ENCODE peak calls at places on chromosomes 11 and 22, in five cellular contexts. R is left ventricle myocardium inferior, U is AG04450, H is breast epithelium, C is B cell. J is an unnamed sample.

GRCh38 chr11:45665933-45666647 is 668 bp upstream of the CHST1 start:
- DNase-seq in R (no peak), U (no peak), H (peak), C (no peak), J (no peak)

GRCh38 chr22:40453676-40454075 is 83.3 kb downstream of the SGSM3 start:
- DNase-seq in R (no peak), U (no peak), H (no peak), C (no peak), J (no peak)

GRCh38 chr22:32810241-32811133 is 9.0 kb downstream of the TIMP3 start:
- DNase-seq in R (no peak), U (no peak), H (no peak), C (no peak), J (no peak)

GRCh38 chr11:75240381-75241035 is at the start of gene TPBGL:
- DNase-seq in R (no peak), U (no peak), H (no peak), C (no peak), J (peak)

GRCh38 chr11:110565690-110566336 is 136.1 kb downstream of the FDX1 start:
- DNase-seq in R (no peak), U (no peak), H (no peak), C (no peak), J (no peak)

GRCh38 chr11:1194977-1195689 is 27.7 kb upstream of the MUC5B start:
- DNase-seq in R (peak), U (no peak), H (peak), C (no peak), J (peak)

GRCh38 chr11:117842131-117842941 is 17.8 kb upstream of the FXYD2 start:
- DNase-seq in R (no peak), U (no peak), H (no peak), C (no peak), J (peak)

GRCh38 chr11:11425806-11426205 is 72.8 kb upstream of the CSNK2A3 start:
- DNase-seq in R (no peak), U (no peak), H (no peak), C (no peak), J (no peak)

GRCh38 chr11:130601141-130601540 is 152.7 kb downstream of the ADAMTS15 start:
- DNase-seq in R (peak), U (no peak), H (no peak), C (no peak), J (peak)

GRCh38 chr11:84384637-84385227 is 1098.6 kb upstream of the CCDC90B start:
- DNase-seq in R (no peak), U (peak), H (no peak), C (peak), J (no peak)
- TF ChIP-seq CTCF in R (peak), U (peak), H (peak), C (peak), J (peak)

GRCh38 chr11:62556102-62556871 is 9.7 kb upstream of the AHNAK start:
- DNase-seq in R (peak), U (peak), H (peak), C (peak), J (peak)

GRCh38 chr11:62559204-62559603 is 12.6 kb upstream of the AHNAK start:
- DNase-seq in R (no peak), U (no peak), H (no peak), C (no peak), J (no peak)

GRCh38 chr11:62558669-62559068 is 12.1 kb upstream of the AHNAK start:
- DNase-seq in R (peak), U (no peak), H (no peak), C (no peak), J (no peak)

GRCh38 chr11:62556872-62557631 is 10.4 kb upstream of the AHNAK start:
- DNase-seq in R (no peak), U (no peak), H (no peak), C (no peak), J (no peak)

GRCh38 chr11:62560566-62561103 is 13.1 kb downstream of the EEF1G start:
- DNase-seq in R (peak), U (peak), H (peak), C (peak), J (peak)
- TF ChIP-seq CTCF in R (peak), U (peak), H (peak), C (peak), J (peak)

DNA sequence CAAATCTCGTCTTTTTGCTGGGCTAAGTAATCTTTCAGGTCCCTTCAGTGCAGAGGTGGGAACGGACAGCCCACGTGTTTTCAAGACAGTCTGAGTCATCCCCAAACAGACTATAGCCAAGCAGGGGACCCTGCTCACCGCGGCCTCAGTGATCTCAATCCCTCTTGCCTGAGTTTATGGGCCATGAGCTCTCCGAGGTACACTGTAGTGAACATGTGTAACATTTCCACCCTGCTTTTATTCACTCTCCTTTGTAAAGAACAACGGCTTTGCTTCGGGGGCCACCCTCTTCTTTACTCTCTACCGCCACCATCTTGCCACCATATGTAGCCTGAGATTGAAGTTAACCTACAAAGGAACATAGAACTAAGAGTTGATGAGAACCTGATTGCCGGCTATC is 11.5 kb upstream of the KCTD14 start:
- DNase-seq in R (no peak), U (no peak), H (no peak), C (no peak), J (no peak)
- TF ChIP-seq CTCF in R (no peak), U (no peak), H (no peak), C (no peak), J (no peak)

GRCh38 chr11:2416765-2417164 is 16.2 kb downstream of the TSSC4 start:
- DNase-seq in R (no peak), U (no peak), H (no peak), C (no peak), J (no peak)

GRCh38 chr11:2415171-2415570 is 14.6 kb downstream of the TSSC4 start:
- DNase-seq in R (no peak), U (no peak), H (no peak), C (no peak), J (no peak)

GRCh38 chr11:2414616-2415015 is 14.1 kb downstream of the TSSC4 start:
- DNase-seq in R (no peak), U (no peak), H (no peak), C (no peak), J (no peak)

GRCh38 chr11:2413735-2414579 is 13.4 kb downstream of the TSSC4 start:
- DNase-seq in R (no peak), U (no peak), H (no peak), C (no peak), J (no peak)

DNA sequence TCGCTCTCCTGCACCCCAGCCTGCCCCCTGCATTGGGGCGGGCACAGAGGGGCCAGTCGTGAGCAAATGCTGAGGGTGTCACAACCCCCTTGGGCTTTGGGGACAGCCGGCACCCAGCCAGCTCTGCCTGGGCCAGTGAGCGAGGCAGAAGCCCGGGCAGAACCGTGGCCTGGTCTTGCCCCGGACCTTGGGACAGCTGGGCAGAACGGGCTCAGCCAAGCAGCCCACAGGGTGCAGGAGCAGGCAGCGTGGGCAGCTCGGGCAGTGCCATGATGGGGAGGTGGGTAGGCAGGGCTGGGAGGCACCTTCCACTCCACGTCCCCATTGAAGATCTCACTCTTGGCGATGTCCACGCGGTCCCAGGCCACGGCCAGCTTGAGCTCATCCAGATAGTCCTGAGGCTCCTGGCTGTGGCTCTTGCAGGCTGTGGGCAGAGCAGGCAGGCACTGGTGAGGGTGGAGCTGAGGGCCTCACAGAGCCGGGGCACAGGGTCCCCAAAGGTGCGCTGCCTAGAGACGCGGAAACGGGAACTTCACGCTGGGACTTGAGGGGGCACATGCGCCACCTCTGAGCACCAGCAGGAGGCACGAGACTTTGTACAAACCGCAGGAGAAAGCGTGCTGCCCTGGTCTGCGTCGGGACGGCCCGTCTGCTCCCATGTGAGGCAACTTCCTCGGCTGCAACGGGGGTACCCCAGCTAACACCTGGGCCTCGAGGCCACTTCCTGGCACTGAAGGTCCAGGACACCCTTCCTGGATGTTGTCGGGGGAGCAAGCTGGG is 15.2 kb downstream of the TSSC4 start:
- DNase-seq in R (no peak), U (no peak), H (no peak), C (peak), J (no peak)
- TF ChIP-seq CTCF in R (no peak), U (no peak), H (no peak), C (no peak), J (no peak)

DNA sequence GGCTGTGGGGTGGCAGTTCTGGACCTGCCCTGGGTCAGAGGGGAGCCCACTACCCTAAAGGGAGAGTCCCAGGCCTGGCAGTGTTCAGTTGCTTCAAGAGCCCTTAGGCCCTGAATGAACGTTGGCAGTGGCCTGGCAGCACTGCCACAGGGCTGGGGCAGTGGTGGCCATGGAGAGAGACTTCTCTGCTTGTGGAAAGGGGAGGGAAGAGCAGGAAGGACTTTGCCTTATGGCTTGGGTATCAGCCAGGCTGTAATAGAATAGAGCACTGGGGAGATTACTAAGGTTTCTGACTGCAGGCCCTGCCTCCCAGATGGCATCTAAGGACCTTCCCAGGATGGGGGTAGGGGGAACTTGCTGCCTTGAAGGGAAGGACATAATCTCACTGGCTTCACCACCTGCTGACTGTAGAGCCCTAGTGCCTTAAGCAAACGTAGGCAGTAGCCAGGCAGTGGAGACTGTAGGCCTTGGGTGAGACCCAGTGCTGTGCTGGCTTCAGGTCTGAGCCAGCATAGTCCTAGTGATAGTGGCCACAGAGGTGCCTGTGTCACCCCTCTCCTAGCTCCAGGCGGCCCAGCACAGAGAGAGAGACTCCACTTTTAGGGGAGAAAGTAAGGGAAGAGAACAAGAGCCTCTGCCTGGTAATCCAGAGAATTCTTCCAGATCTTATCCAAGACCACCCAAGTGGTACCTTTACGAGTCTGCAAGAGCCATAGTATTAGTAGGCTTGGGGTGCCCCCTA is 27.6 kb downstream of the PLA2G6 start:
- DNase-seq in R (no peak), U (no peak), H (no peak), C (no peak), J (peak)
- TF ChIP-seq CTCF in R (no peak), U (no peak), H (no peak), C (no peak), J (no peak)

DNA sequence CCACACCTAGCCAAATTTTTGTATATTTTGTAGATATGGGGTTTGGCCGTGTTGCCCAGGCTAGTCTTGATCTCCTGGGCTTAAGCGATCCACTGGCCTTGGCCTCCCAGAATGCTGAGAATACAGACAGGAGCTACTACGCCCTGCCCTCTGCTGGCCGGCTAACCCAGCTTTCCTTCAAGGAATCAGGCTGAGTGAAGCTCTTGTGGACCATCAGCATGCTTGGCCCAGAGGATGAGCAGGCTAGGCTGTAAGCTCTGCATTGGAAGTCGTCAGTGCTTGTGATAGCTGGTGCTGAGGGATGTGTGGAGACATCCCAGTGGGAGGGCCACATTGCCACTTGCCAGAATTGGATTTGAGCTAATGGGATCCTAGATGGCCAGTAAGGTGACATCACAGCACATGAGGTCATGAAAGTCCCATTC is 60.6 kb downstream of the MED15 start:
- DNase-seq in R (peak), U (no peak), H (no peak), C (no peak), J (no peak)
- TF ChIP-seq CTCF in R (peak), U (peak), H (no peak), C (no peak), J (peak)